ENCODE peak calls at places on chromosome 1, in five cellular contexts. E is lung, K is mucosa of descending colon, D is GM06990, Z is hepatocyte. Y is an unnamed sample.
A peak's percentile ranks its signal among the peaks of the same experiment; 100 is the strongest.

GRCh38 chr1:156157974-156158373 is 4.6 kb downstream of the SEMA4A start:
- DNase-seq in E (no peak), K (no peak), D (no peak), Z (no peak), Y (no peak)

GRCh38 chr1:11600901-11601300 is 53.3 kb downstream of the FBXO2 start:
- DNase-seq in E (no peak), K (no peak), D (no peak), Z (no peak), Y (no peak)

GRCh38 chr1:208242829-208243521 is 1.2 kb downstream of the PLXNA2 start:
- DNase-seq in E (no peak), K (peak; percentile 33), D (peak; percentile 43), Z (peak; percentile 77), Y (no peak)

GRCh38 chr1:226809785-226810571 is 60.4 kb upstream of the PSEN2 start:
- DNase-seq in E (no peak), K (no peak), D (no peak), Z (no peak), Y (peak; percentile 31)

GRCh38 chr1:210407207-210407886 is 78.6 kb downstream of the HHAT start:
- DNase-seq in E (peak; percentile 66), K (peak; percentile 91), D (no peak), Z (peak; percentile 86), Y (no peak)

GRCh38 chr1:156540955-156541354 is 31.4 kb downstream of the IQGAP3 start:
- DNase-seq in E (no peak), K (no peak), D (no peak), Z (no peak), Y (no peak)

GRCh38 chr1:189623336-189623735 is 854.3 kb downstream of the BRINP3 start:
- DNase-seq in E (no peak), K (no peak), D (no peak), Z (no peak), Y (no peak)

GRCh38 chr1:27605796-27606707 is 2.1 kb upstream of the AHDC1 start:
- DNase-seq in E (peak; percentile 50), K (peak; percentile 66), D (no peak), Z (peak; percentile 75), Y (no peak)

GRCh38 chr1:89863165-89863835 is 42.5 kb downstream of the LRRC8D start:
- DNase-seq in E (no peak), K (no peak), D (no peak), Z (no peak), Y (no peak)

GRCh38 chr1:20255666-20256065 is 35.0 kb upstream of the VWA5B1 start:
- DNase-seq in E (no peak), K (peak; percentile 80), D (no peak), Z (peak; percentile 87), Y (no peak)

GRCh38 chr1:177118901-177119300 is 45.6 kb downstream of the ASTN1 start:
- DNase-seq in E (no peak), K (no peak), D (no peak), Z (no peak), Y (no peak)

GRCh38 chr1:33435096-33435820 is 4.4 kb upstream of the PHC2 start:
- DNase-seq in E (no peak), K (no peak), D (no peak), Z (no peak), Y (no peak)

GRCh38 chr1:13517193-13517812 is 3.5 kb upstream of the LRRC38 start:
- DNase-seq in E (no peak), K (peak; percentile 6), D (no peak), Z (peak; percentile 49), Y (no peak)

GRCh38 chr1:59971464-59971911 is 44.9 kb upstream of the CYP2J2 start:
- DNase-seq in E (peak; percentile 60), K (peak; percentile 78), D (peak; percentile 14), Z (peak; percentile 84), Y (no peak)

GRCh38 chr1:46587072-46587471 is 17.0 kb downstream of the MKNK1 start:
- DNase-seq in E (no peak), K (peak; percentile 21), D (no peak), Z (no peak), Y (no peak)

GRCh38 chr1:150221552-150221951 is 14.4 kb downstream of the ANP32E start:
- DNase-seq in E (no peak), K (no peak), D (no peak), Z (peak; percentile 22), Y (no peak)

GRCh38 chr1:177600936-177601335 is 368.9 kb downstream of the SEC16B start:
- DNase-seq in E (no peak), K (no peak), D (no peak), Z (no peak), Y (no peak)

GRCh38 chr1:174659823-174660222 is 212.1 kb downstream of the GPR52 start:
- DNase-seq in E (no peak), K (no peak), D (no peak), Z (no peak), Y (peak; percentile 80)

GRCh38 chr1:17243274-17243673 is 5.6 kb upstream of the PADI3 start:
- DNase-seq in E (no peak), K (no peak), D (no peak), Z (no peak), Y (no peak)

GRCh38 chr1:56644064-56644940 is 812 bp upstream of the PRKAA2 start:
- DNase-seq in E (no peak), K (peak; percentile 23), D (no peak), Z (peak; percentile 7), Y (no peak)

GRCh38 chr1:41053324-41053723 is 31.8 kb upstream of the SLFNL1 start:
- DNase-seq in E (no peak), K (no peak), D (no peak), Z (no peak), Y (no peak)

GRCh38 chr1:155548706-155549105 is 13.9 kb downstream of the ASH1L start:
- DNase-seq in E (no peak), K (no peak), D (no peak), Z (no peak), Y (no peak)

GRCh38 chr1:119532324-119532910 is 25.4 kb downstream of the HSD3B1 start:
- DNase-seq in E (no peak), K (no peak), D (no peak), Z (no peak), Y (no peak)

GRCh38 chr1:235083589-235084323 is 44.9 kb downstream of the TOMM20 start:
- DNase-seq in E (peak; percentile 81), K (peak; percentile 87), D (peak; percentile 79), Z (peak; percentile 92), Y (no peak)

GRCh38 chr1:93304716-93305138 is 41.0 kb upstream of the DR1 start:
- DNase-seq in E (peak; percentile 32), K (peak; percentile 73), D (no peak), Z (peak; percentile 78), Y (peak; percentile 29)

GRCh38 chr1:224851210-224851849 is 78.1 kb upstream of the DNAH14 start:
- DNase-seq in E (peak; percentile 68), K (peak; percentile 85), D (peak; percentile 32), Z (peak; percentile 59), Y (peak; percentile 10)

GRCh38 chr1:111605553-111605952 is 14.0 kb upstream of the RAP1A start:
- DNase-seq in E (no peak), K (no peak), D (no peak), Z (no peak), Y (no peak)

GRCh38 chr1:11690669-11691301 is 725 bp upstream of the DRAXIN start:
- DNase-seq in E (no peak), K (no peak), D (no peak), Z (peak; percentile 72), Y (no peak)

GRCh38 chr1:183721041-183721440 is 67.9 kb upstream of the APOBEC4 start:
- DNase-seq in E (no peak), K (no peak), D (no peak), Z (no peak), Y (no peak)

DNA sequence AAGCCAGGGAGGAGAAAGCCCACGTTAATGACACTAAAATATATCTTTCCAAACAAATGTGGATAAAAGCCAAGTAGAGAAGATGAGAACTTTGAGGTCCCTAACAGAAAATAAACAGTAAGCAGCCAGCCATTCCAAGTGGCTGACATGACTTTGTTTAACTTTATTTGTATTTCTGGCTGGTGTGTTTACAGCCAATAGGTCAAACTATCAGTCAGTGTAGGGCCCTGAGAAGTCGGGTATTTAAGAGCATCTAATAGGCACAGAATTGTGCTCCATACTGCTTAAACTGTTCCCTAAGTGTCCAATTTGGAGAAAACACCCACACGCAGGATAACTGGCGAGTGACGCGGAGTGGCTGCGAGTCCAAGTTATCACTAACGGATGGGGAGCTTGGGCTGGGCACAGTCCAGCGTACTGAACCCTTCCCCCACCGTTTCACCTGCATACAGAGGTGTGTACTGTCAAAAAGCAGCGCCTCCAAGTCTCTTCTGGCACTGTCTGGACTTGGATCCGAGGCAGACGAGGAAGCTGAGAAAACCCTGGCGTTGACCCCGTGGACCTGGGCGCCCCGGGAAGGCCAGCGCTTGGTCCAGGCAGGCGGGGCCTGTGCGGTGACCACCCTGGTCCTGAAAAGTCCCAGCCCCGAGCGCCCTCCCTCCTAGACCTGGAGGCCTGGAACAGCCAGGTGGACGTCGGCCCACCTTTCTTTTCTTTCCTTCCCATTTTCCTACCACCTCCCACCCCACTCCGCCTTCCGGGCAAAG is 662 bp upstream of the LGALS8 start:
- DNase-seq in E (peak; percentile 31), K (peak; percentile 68), D (no peak), Z (peak; percentile 60), Y (no peak)
- H3K4me3 ChIP-seq in E (peak overlapping the region; percentile 79), K (peak overlapping the region; percentile 91), D (peak overlapping the region; percentile 81), Z (peak overlapping the region; percentile 84), Y (peak overlapping the region; percentile 79)

GRCh38 chr1:9440763-9441194 is 98.5 kb upstream of the SLC25A33 start:
- DNase-seq in E (no peak), K (no peak), D (no peak), Z (no peak), Y (no peak)
- TF ChIP-seq CTCF in E (no peak), K (no peak), D (no peak), Z (no peak), Y (no peak)

GRCh38 chr1:43444827-43445225 is 8.9 kb downstream of the HYI start:
- DNase-seq in E (no peak), K (no peak), D (no peak), Z (no peak), Y (no peak)
- H3K36me3 ChIP-seq in E (peaks cover 7% of the 10 kb centered on the region), K (peaks cover 6% of the 10 kb centered on the region), D (peaks cover 58% of the 10 kb centered on the region), Z (no peaks in the 10 kb centered on the region), Y (peaks cover 3% of the 10 kb centered on the region)

GRCh38 chr1:198937231-198938031 is 298.6 kb downstream of the PTPRC start:
- DNase-seq in E (peak; percentile 58), K (peak; percentile 62), D (peak; percentile 69), Z (peak; percentile 87), Y (peak; percentile 93)

GRCh38 chr1:198934414-198934813 is 295.6 kb downstream of the PTPRC start:
- DNase-seq in E (no peak), K (no peak), D (no peak), Z (no peak), Y (no peak)

GRCh38 chr1:198935371-198935921 is 296.6 kb downstream of the PTPRC start:
- DNase-seq in E (peak; percentile 78), K (peak; percentile 78), D (peak; percentile 65), Z (peak; percentile 96), Y (peak; percentile 94)

GRCh38 chr1:198934901-198935301 is 296.1 kb downstream of the PTPRC start:
- DNase-seq in E (no peak), K (peak; percentile 28), D (peak; percentile 61), Z (no peak), Y (no peak)

DNA sequence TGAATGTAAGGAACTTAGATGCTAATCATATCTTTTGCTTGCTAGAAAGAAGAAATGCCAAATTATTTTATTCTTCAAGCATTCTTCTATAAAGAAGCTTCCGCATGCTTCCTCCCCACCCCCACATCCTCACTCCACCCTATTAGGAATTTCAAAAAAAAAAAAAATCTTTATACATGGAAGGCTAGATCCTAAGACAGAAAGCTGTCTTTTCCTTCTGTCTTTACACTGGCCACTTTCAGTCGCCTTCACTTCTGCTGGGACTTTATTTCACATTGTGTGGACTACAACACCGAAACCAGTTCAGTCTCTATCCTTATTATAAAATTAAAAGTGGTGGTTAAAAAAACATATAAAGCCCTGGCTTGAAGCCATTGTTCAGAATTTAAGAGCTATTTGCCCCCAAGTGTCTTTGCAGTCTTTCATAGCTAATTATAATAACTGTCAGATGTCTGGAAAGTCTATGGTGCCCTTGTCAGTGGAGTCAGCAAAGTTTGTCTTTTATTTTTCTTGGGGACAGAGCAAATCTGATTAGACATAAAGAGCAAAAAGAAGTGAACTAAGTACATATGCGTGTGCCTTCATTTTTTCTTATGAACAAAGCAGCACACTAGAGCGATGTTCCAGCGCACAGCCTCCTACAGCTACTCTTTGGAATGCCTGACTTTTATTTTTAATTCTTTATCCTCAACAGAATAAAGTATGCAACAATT is 297.7 kb downstream of the PTPRC start:
- DNase-seq in E (no peak), K (peak; percentile 15), D (no peak), Z (peak; percentile 32), Y (no peak)
- H3K4me3 ChIP-seq in E (peak overlapping the region; percentile 28), K (no peak overlapping the region), D (peak overlapping the region; percentile 76), Z (peak overlapping the region; percentile 46), Y (peak overlapping the region; percentile 94)

Y was measured in kidney epithelial cell.